ENCODE peak calls at places on chromosomes 5 and 9, in four cellular contexts. One of them, this sample, is unnamed.

GRCh38 chr5:98403131-98403530 is 370.3 kb upstream of the RGMB start:
- DNase-seq in brain microvascular endothelial cell: no peak
- DNase-seq in ovary: no peak
- DNase-seq in esophagus squamous epithelium: no peak
- DNase-seq in this sample: no peak

GRCh38 chr5:175517824-175518450 is 39.6 kb downstream of the SFXN1 start:
- DNase-seq in brain microvascular endothelial cell: peak
- DNase-seq in ovary: no peak
- DNase-seq in esophagus squamous epithelium: no peak
- DNase-seq in this sample: no peak

GRCh38 chr5:177531209-177531940 is 14.6 kb upstream of the DDX41 start:
- DNase-seq in brain microvascular endothelial cell: no peak
- DNase-seq in ovary: no peak
- DNase-seq in esophagus squamous epithelium: no peak
- DNase-seq in this sample: no peak

GRCh38 chr5:109585012-109585599 is 104.6 kb upstream of the MAN2A1 start:
- DNase-seq in brain microvascular endothelial cell: no peak
- DNase-seq in ovary: no peak
- DNase-seq in esophagus squamous epithelium: no peak
- DNase-seq in this sample: no peak

GRCh38 chr9:137058651-137059234 is 4.9 kb upstream of the ENTPD2 start:
- DNase-seq in brain microvascular endothelial cell: no peak
- DNase-seq in ovary: no peak
- DNase-seq in esophagus squamous epithelium: no peak
- DNase-seq in this sample: no peak

GRCh38 chr9:80605129-80605528 is 1033.4 kb downstream of the TLE4 start:
- DNase-seq in brain microvascular endothelial cell: no peak
- DNase-seq in ovary: no peak
- DNase-seq in esophagus squamous epithelium: no peak
- DNase-seq in this sample: no peak

GRCh38 chr5:60517850-60518249 is 182.1 kb downstream of the DEPDC1B start:
- DNase-seq in brain microvascular endothelial cell: no peak
- DNase-seq in ovary: no peak
- DNase-seq in esophagus squamous epithelium: no peak
- DNase-seq in this sample: no peak

GRCh38 chr9:134626141-134626423 is 15.5 kb upstream of the COL5A1 start:
- DNase-seq in brain microvascular endothelial cell: no peak
- DNase-seq in ovary: peak
- DNase-seq in esophagus squamous epithelium: no peak
- DNase-seq in this sample: no peak

GRCh38 chr5:28542968-28543367 is 1504.6 kb upstream of the CDH9 start:
- DNase-seq in brain microvascular endothelial cell: peak
- DNase-seq in ovary: no peak
- DNase-seq in esophagus squamous epithelium: no peak
- DNase-seq in this sample: no peak

GRCh38 chr5:170434953-170435605 is 45.9 kb upstream of the KCNMB1 start:
- DNase-seq in brain microvascular endothelial cell: peak
- DNase-seq in ovary: peak
- DNase-seq in esophagus squamous epithelium: no peak
- DNase-seq in this sample: peak

GRCh38 chr5:37900692-37901091 is 60.9 kb upstream of the GDNF start:
- DNase-seq in brain microvascular endothelial cell: peak
- DNase-seq in ovary: peak
- DNase-seq in esophagus squamous epithelium: no peak
- DNase-seq in this sample: no peak

GRCh38 chr5:167936944-167937627 is 354.4 kb upstream of the WWC1 start:
- DNase-seq in brain microvascular endothelial cell: no peak
- DNase-seq in ovary: no peak
- DNase-seq in esophagus squamous epithelium: no peak
- DNase-seq in this sample: no peak

GRCh38 chr9:137095664-137096517 is 9.1 kb downstream of the MAN1B1 start:
- DNase-seq in brain microvascular endothelial cell: no peak
- DNase-seq in ovary: no peak
- DNase-seq in esophagus squamous epithelium: no peak
- DNase-seq in this sample: peak

GRCh38 chr5:11904270-11904906 is at the start of gene CTNND2:
- DNase-seq in brain microvascular endothelial cell: no peak
- DNase-seq in ovary: no peak
- DNase-seq in esophagus squamous epithelium: no peak
- DNase-seq in this sample: no peak

GRCh38 chr5:175746851-175747250 is 89.0 kb downstream of the HRH2 start:
- DNase-seq in brain microvascular endothelial cell: peak
- DNase-seq in ovary: no peak
- DNase-seq in esophagus squamous epithelium: no peak
- DNase-seq in this sample: no peak

GRCh38 chr9:72363908-72364678 is 915 bp downstream of the ZFAND5 start:
- DNase-seq in brain microvascular endothelial cell: no peak
- DNase-seq in ovary: peak
- DNase-seq in esophagus squamous epithelium: peak
- DNase-seq in this sample: no peak

GRCh38 chr9:130846487-130847305 is 11.6 kb downstream of the ABL1 start:
- DNase-seq in brain microvascular endothelial cell: peak
- DNase-seq in ovary: peak
- DNase-seq in esophagus squamous epithelium: no peak
- DNase-seq in this sample: no peak

GRCh38 chr9:35333551-35333950 is 156.4 kb upstream of the RUSC2 start:
- DNase-seq in brain microvascular endothelial cell: peak
- DNase-seq in ovary: no peak
- DNase-seq in esophagus squamous epithelium: no peak
- DNase-seq in this sample: no peak

DNA sequence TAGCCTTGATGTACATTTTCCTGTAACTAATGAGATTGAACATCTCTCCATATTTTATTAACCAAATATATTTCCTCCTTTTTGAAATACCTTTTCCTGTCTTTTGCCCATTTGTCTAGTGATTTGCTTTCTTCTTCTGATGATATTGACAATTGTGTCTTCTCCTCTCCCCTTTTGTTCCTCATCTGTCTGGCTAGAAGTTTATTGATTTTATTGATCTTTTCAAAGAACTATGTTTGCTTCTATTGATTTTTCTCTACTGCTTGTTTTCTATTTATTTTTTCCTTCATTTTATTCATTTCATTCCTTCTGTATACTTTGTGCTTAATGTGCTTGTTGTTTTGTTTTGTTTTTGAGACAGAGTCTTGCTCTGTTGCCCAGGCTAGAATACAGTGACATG is 181.4 kb upstream of the SMIM23 start:
- DNase-seq in brain microvascular endothelial cell: no peak
- DNase-seq in ovary: no peak
- DNase-seq in esophagus squamous epithelium: no peak
- DNase-seq in this sample: no peak
- H3K4me3 ChIP-seq in brain microvascular endothelial cell: no peak
- H3K4me3 ChIP-seq in ovary: no peak
- H3K4me3 ChIP-seq in esophagus squamous epithelium: no peak
- H3K4me3 ChIP-seq in this sample: no peak

DNA sequence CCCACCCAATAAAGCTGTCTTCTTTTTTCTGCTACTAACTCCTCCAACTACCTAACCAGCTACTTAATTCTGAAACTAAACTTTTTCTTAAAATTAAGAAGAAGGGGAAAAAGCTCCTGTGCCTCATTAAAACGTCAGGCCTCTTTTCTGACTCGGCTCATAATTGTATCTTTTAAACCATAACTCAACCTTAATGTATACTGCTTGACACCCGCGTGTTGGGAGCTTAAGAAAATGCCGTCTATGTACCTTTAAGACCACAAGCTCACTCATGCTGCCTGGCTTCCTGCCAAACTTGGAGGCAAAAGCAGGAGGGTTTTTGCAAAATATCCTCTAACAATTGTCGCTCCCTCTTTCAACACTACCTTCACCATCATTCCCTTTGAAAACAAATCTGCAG is 5.0 kb downstream of the EBF1 start:
- DNase-seq in brain microvascular endothelial cell: peak
- DNase-seq in ovary: peak
- DNase-seq in esophagus squamous epithelium: no peak
- DNase-seq in this sample: peak
- H3K4me3 ChIP-seq in brain microvascular endothelial cell: peak
- H3K4me3 ChIP-seq in ovary: peak
- H3K4me3 ChIP-seq in esophagus squamous epithelium: peak
- H3K4me3 ChIP-seq in this sample: peak

DNA sequence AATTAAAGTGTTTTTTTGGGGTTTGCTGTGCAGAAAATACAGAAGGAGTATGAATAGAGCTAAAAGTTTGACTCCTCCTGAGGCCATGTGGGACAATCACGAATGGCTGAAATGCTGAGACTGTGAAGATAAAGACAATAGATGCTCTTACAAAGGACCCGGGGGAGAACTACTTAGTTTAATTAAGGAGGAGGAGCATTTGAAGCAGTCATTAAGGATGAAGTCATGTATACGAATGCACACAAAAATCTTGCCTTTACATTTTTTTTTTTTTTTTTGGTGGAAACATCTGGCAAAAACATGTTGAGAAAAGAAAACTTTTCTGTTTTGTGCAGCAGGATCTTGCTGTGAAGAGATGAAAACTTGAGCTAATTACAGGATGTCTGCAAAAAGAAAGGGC is 42.2 kb upstream of the NR3C1 start:
- DNase-seq in brain microvascular endothelial cell: no peak
- DNase-seq in ovary: no peak
- DNase-seq in esophagus squamous epithelium: no peak
- DNase-seq in this sample: no peak
- H3K4me3 ChIP-seq in brain microvascular endothelial cell: no peak
- H3K4me3 ChIP-seq in ovary: no peak
- H3K4me3 ChIP-seq in esophagus squamous epithelium: no peak
- H3K4me3 ChIP-seq in this sample: no peak

GRCh38 chr5:35924950-35925722 is 13.3 kb downstream of the CAPSL start:
- DNase-seq in brain microvascular endothelial cell: peak
- DNase-seq in ovary: peak
- DNase-seq in esophagus squamous epithelium: no peak
- DNase-seq in this sample: no peak
- H3K4me3 ChIP-seq in brain microvascular endothelial cell: no peak
- H3K4me3 ChIP-seq in ovary: no peak
- H3K4me3 ChIP-seq in esophagus squamous epithelium: no peak
- H3K4me3 ChIP-seq in this sample: no peak